ENCODE peak calls at places on chromosomes 3 and 15, in six cellular contexts. X is H9, G is neuronal stem cell, E is IMR-90, W is mesenchymal stem cell, N is H1. V is an unnamed sample.

GRCh38 chr3:62585861-62586260 is 212.5 kb upstream of the FEZF2 start:
- DNase-seq in X (no peak), G (no peak), E (peak), W (no peak), N (no peak), V (no peak)

GRCh38 chr3:149494022-149494758 is 19.7 kb downstream of the TM4SF4 start:
- DNase-seq in X (peak), G (peak), E (peak), W (peak), N (peak), V (peak)

GRCh38 chr3:194570184-194570583 is 63.0 kb downstream of the TMEM44 start:
- DNase-seq in X (no peak), G (no peak), E (no peak), W (no peak), N (no peak), V (no peak)

GRCh38 chr15:100731259-100732156 is 129.1 kb downstream of the ASB7 start:
- DNase-seq in X (no peak), G (no peak), E (peak), W (peak), N (no peak), V (peak)

GRCh38 chr15:64891546-64891945 is 20.2 kb upstream of the ANKDD1A start:
- DNase-seq in X (no peak), G (no peak), E (no peak), W (no peak), N (no peak), V (no peak)

GRCh38 chr3:38165722-38166387 is 518 bp downstream of the OXSR1 start:
- DNase-seq in X (no peak), G (no peak), E (peak), W (peak), N (no peak), V (peak)

GRCh38 chr3:45931476-45931875 is 11.8 kb upstream of the CXCR6 start:
- DNase-seq in X (no peak), G (no peak), E (no peak), W (no peak), N (no peak), V (no peak)

GRCh38 chr3:168096210-168096795 is 579 bp upstream of the GOLIM4 start:
- DNase-seq in X (peak), G (peak), E (peak), W (peak), N (no peak), V (peak)

GRCh38 chr3:184505479-184505878 is 56.1 kb upstream of the EPHB3 start:
- DNase-seq in X (no peak), G (no peak), E (no peak), W (no peak), N (no peak), V (no peak)

GRCh38 chr3:85780806-85781205 is 822.0 kb downstream of the CADM2 start:
- DNase-seq in X (no peak), G (no peak), E (no peak), W (no peak), N (no peak), V (no peak)

GRCh38 chr3:36443042-36443686 is 62.9 kb downstream of the STAC start:
- DNase-seq in X (no peak), G (no peak), E (no peak), W (no peak), N (no peak), V (no peak)

GRCh38 chr15:71691700-71692417 is 118.5 kb upstream of the NR2E3 start:
- DNase-seq in X (no peak), G (no peak), E (peak), W (peak), N (no peak), V (peak)

GRCh38 chr15:25832158-25832557 is 31.0 kb downstream of the ATP10A start:
- DNase-seq in X (no peak), G (no peak), E (peak), W (peak), N (no peak), V (no peak)

GRCh38 chr3:159928692-159929091 is 59.9 kb upstream of the IL12A start:
- DNase-seq in X (no peak), G (no peak), E (peak), W (peak), N (no peak), V (peak)

GRCh38 chr15:78929536-78930264 is 15.1 kb downstream of the CTSH start:
- DNase-seq in X (no peak), G (no peak), E (no peak), W (no peak), N (no peak), V (no peak)

DNA sequence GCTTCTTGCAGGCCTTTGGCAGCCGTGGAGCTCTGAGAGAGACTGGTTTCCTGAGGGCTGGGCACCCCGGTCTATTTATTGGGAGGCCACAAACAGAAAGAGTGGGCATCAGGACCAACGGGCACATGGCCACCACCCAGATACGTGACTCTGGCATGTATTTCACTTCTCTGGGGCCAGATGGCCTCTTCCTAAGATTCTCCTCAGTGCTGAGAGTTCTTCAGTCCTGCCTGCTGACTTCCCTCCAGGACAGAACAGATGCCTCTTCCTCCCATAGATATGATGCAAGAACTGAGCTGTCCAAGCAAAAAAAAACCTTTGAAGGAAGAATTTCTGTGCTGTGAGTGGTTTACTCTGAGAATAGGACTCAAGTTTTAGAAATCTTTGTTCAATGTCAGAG is 107.7 kb downstream of the IGF2BP2 start:
- DNase-seq in X (no peak), G (no peak), E (peak), W (peak), N (no peak), V (no peak)
- H2BK120ac ChIP-seq in X (no peak), G (no peak), E (peak), W (no peak), N (no peak), V (no peak)

DNA sequence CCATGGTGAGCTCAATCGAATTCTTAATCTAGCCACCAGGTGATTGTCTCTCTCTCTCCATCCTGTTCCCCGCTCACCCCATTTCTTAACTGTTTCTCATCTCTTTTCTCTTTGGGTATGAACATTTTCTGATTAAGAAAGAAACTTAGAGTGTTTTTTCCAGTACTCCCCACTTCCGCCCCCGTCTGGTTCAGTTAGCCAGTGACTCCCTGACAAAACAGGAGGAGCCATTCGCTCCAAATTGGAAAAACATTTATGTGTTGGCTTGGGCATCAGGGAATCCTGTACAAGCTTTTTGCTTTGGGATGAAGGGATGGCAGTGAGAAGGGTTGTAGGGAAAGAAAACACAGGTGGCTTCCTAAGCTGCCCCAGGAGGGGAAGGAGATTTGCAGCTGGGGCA is 47.0 kb downstream of the BOC start:
- DNase-seq in X (no peak), G (no peak), E (no peak), W (no peak), N (no peak), V (no peak)
- H2BK15ac ChIP-seq in X (no peak), G (no peak), E (no peak), W (no peak), N (no peak), V (no peak)

GRCh38 chr3:13172644-13173013 is 99.4 kb upstream of the IQSEC1 start:
- DNase-seq in X (no peak), G (no peak), E (no peak), W (no peak), N (no peak), V (no peak)
- H2BK5ac ChIP-seq in X (no peak), G (no peak), E (no peak), W (no peak), N (no peak), V (no peak)

DNA sequence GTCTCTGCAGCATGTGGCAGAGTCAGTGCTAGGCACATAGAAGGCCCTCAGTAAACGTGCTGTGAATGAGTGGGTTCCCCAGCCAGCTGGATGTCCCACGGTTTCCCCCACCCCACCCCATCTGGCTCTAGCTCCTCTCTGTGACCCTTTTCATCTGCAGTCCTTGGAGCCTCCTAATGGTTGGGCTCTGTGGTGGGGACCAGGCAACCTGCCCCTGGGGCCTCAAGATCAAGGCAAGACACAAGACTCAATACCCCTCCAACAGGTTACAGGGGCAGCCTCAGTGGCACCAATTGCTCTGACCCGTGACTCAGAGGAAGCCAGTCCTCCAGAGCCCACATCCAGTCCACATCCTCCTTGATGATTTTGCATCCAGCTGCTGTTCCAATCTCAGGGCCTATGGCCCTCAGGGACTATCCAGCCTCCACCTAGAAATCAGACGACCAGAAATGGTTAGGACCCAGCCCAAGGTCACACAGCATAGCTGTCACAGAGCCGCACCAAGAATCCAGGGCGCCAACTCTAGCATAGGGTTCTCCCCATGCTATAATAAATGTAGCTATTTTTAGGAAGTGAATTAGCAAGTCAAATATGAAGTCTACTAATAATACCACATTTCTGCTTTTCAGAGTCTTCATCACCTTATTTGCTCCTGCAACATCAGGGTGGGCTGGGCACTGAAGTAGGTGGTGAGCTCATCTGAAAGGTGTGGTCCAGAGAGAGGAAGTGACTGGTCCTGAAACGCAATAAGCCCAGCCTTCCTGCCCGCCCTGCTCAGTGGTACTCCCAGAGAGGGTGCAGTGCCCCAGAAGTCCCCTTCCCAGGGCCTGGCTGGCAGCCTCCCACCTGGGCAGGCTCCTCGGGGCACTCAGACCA is 17.4 kb upstream of the CYP11A1 start:
- DNase-seq in X (no peak), G (no peak), E (no peak), W (no peak), N (no peak), V (peak)
- H2BK120ac ChIP-seq in X (no peak), G (no peak), E (peak), W (no peak), N (no peak), V (no peak)

DNA sequence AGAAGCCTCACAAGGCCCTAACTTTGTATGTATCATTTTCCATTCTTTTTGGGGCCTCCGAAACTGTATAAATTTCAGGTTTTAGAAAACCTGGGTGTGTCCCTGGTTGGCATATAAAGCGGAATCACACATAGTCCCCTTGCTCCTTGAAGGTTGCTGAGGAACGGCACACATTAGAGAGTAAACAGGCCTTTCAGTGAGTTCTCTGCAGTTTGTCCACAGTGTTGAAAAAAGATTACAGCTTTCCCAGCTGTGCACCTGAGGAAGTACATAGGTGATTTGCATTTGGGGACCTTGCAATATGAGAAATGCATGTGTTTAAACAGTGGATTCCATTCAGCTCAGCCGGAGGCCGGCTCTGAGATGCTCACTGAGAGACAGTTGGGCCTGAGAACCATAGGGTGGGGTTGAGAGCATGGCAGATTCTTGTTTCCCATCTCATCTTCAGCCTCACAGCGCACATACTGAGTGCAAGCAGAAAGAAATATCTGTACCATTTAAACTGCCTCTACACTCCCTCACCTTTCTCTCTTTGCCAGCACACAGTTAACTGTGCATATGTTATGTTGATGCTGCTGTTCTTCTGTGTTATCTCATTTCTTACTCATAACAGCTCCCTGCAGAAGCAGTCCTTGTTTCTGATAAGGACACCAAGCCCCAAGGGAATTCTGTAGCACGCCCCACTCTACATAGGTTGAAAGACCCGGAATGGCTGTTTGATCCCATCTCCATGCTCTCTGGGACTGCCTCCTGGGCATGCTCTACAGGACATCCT is 60.4 kb downstream of the BOC start:
- DNase-seq in X (no peak), G (no peak), E (no peak), W (no peak), N (no peak), V (no peak)
- H2BK15ac ChIP-seq in X (no peak), G (peak), E (no peak), W (no peak), N (no peak), V (no peak)

GRCh38 chr3:72328755-72329154 is 519.5 kb downstream of the SHQ1 start:
- DNase-seq in X (no peak), G (no peak), E (no peak), W (no peak), N (no peak), V (no peak)
- H2BK5ac ChIP-seq in X (no peak), G (no peak), E (no peak), W (no peak), N (no peak), V (no peak)

GRCh38 chr3:156739976-156740375 is 65.6 kb downstream of the TIPARP start:
- DNase-seq in X (no peak), G (no peak), E (no peak), W (no peak), N (no peak), V (peak)
- H2BK120ac ChIP-seq in X (no peak), G (no peak), E (no peak), W (no peak), N (no peak), V (no peak)